ENCODE peak calls at places on chromosomes 12 and 14, in five cellular contexts. X, U, L, J and S are unnamed samples.

GRCh38 chr14:42224053-42224888 is 617.6 kb downstream of the LRFN5 start:
- DNase-seq in L (peak; percentile 5), U (peak; percentile 3), J (peak; percentile 23), X (peak; percentile 52), S (peak; percentile 19)

GRCh38 chr12:100578923-100579322 is 5.4 kb downstream of the GAS2L3 start:
- DNase-seq in X (no peak), U (no peak), J (no peak), L (no peak), S (no peak)

GRCh38 chr12:92224685-92225331 is 79.2 kb upstream of the BTG1 start:
- DNase-seq in X (no peak), J (no peak), U (peak; percentile 42), L (no peak), S (peak; percentile 39)

GRCh38 chr14:54589843-54590242 is 22.9 kb downstream of the SAMD4A start:
- DNase-seq in J (no peak), U (no peak), X (no peak), L (no peak), S (no peak)

GRCh38 chr14:52494444-52494843 is 57.9 kb downstream of the TXNDC16 start:
- DNase-seq in J (no peak), X (no peak), U (no peak), L (no peak), S (no peak)

GRCh38 chr14:95386536-95386935 is 66.8 kb upstream of the CLMN start:
- DNase-seq in X (no peak), L (no peak), U (no peak), J (no peak), S (no peak)

GRCh38 chr12:114671664-114672476 is 12.1 kb downstream of the TBX3 start:
- DNase-seq in X (no peak), L (no peak), U (no peak), J (no peak), S (no peak)

GRCh38 chr12:29566441-29566840 is 69.0 kb upstream of the OVCH1 start:
- DNase-seq in L (no peak), X (no peak), U (no peak), J (no peak), S (no peak)

GRCh38 chr14:91377700-91378652 is 39.6 kb downstream of the CCDC88C start:
- DNase-seq in J (no peak), U (no peak), X (no peak), L (no peak), S (no peak)

GRCh38 chr12:57609091-57609780 is 2.0 kb upstream of the ARHGEF25 start:
- DNase-seq in U (peak; percentile 45), J (peak; percentile 54), X (no peak), L (no peak), S (no peak)

GRCh38 chr14:79265366-79265765 is 945.9 kb downstream of the DIO2 start:
- DNase-seq in U (no peak), X (no peak), J (no peak), L (no peak), S (no peak)

GRCh38 chr14:77660754-77661153 is 44.3 kb upstream of the SPTLC2 start:
- DNase-seq in X (no peak), J (no peak), U (no peak), L (no peak), S (no peak)

GRCh38 chr14:21313512-21313911 is 33.6 kb downstream of the RPGRIP1 start:
- DNase-seq in L (no peak), U (no peak), J (no peak), X (no peak), S (no peak)

GRCh38 chr12:78226763-78227162 is 396.1 kb downstream of the NAV3 start:
- DNase-seq in U (no peak), L (no peak), X (no peak), J (no peak), S (no peak)

GRCh38 chr12:57456145-57456700 is 1.1 kb downstream of the INHBE start:
- DNase-seq in J (no peak), L (no peak), X (no peak), U (no peak), S (peak; percentile 53)

GRCh38 chr12:29640589-29641345 is 143.0 kb downstream of the TMTC1 start:
- DNase-seq in U (peak; percentile 7), J (peak; percentile 64), X (no peak), L (no peak), S (peak; percentile 35)

GRCh38 chr14:78310263-78310662 is 140.1 kb downstream of the NRXN3 start:
- DNase-seq in U (no peak), L (no peak), X (no peak), J (no peak), S (no peak)

GRCh38 chr12:75103822-75104221 is 105.8 kb downstream of the KCNC2 start:
- DNase-seq in J (no peak), X (no peak), U (no peak), L (no peak), S (no peak)

GRCh38 chr12:64808110-64808509 is 16.3 kb upstream of the TBC1D30 start:
- DNase-seq in U (no peak), J (no peak), L (no peak), X (no peak), S (no peak)

GRCh38 chr12:64814432-64814831 is 10.0 kb upstream of the TBC1D30 start:
- DNase-seq in J (no peak), X (no peak), L (no peak), U (no peak), S (no peak)

GRCh38 chr12:64806593-64806992 is 17.9 kb upstream of the TBC1D30 start:
- DNase-seq in L (no peak), X (no peak), U (no peak), J (no peak), S (no peak)

GRCh38 chr12:64813733-64814132 is 10.7 kb upstream of the TBC1D30 start:
- DNase-seq in U (no peak), L (no peak), X (no peak), J (no peak), S (no peak)

DNA sequence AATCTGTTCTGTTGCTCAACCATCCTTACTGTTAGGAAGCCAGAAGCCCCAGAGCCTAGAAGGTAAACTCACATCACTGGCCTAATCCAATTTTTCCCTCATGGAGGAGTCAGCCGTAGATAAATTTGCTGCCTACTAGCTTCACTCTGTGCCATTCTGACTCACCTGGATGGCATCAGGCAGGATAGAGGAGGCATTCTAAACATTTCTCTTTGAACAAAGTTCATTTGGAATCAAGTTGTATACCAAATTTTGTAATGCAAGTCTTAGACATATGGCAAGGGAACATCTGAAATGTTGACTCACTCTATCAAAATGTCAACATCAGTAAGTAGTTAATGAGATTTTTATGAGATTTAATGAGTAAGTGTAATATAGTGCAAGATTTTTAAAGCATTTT is 13.6 kb upstream of the TBC1D30 start:
- DNase-seq in J (no peak), X (no peak), U (no peak), L (no peak), S (no peak)
- TF ChIP-seq EP300 in J (no peak), X (no peak), U (no peak), L (no peak), S (no peak)

GRCh38 chr14:99595524-99595923 is 8.5 kb downstream of the CCDC85C start:
- DNase-seq in X (no peak), J (no peak), L (no peak), U (no peak), S (no peak)
- H3K27ac ChIP-seq in X (peak overlapping the region; percentile 92), J (no peak overlapping the region), L (no peak overlapping the region), U (no peak overlapping the region), S (peak overlapping the region; percentile 49)

GRCh38 chr12:12934556-12934955 is 17.4 kb downstream of the GPRC5D start:
- DNase-seq in X (no peak), J (no peak), U (no peak), L (no peak), S (no peak)
- TF ChIP-seq EP300 in X (no peak), J (no peak), U (no peak), L (no peak), S (no peak)

GRCh38 chr12:93440043-93440835 is 1.5 kb downstream of the UBE2N start:
- DNase-seq in X (no peak), L (no peak), J (no peak), U (no peak), S (peak; percentile 10)
- H3K27ac ChIP-seq in X (peak overlapping the region; percentile 96), L (peak overlapping the region; percentile 73), J (no peak overlapping the region), U (peak overlapping the region; percentile 93), S (peak overlapping the region; percentile 98)

GRCh38 chr12:11779286-11779685 is 129.8 kb downstream of the ETV6 start:
- DNase-seq in X (no peak), J (no peak), L (peak; percentile 62), U (no peak), S (no peak)
- TF ChIP-seq EP300 in X (no peak), J (no peak), L (peak; percentile 78), U (no peak), S (no peak)

GRCh38 chr12:52241205-52241842 is 8.3 kb downstream of the KRT7 start:
- DNase-seq in L (no peak), X (no peak), J (no peak), U (no peak), S (no peak)

GRCh38 chr12:52242442-52243263 is 9.6 kb downstream of the KRT7 start:
- DNase-seq in J (no peak), U (no peak), L (no peak), X (no peak), S (peak; percentile 46)

GRCh38 chr12:52243774-52244614 is 11.0 kb downstream of the KRT7 start:
- DNase-seq in X (peak; percentile 85), J (peak; percentile 65), U (no peak), L (peak; percentile 66), S (peak; percentile 93)

GRCh38 chr12:52244615-52244994 is 11.6 kb downstream of the KRT7 start:
- DNase-seq in L (no peak), X (no peak), U (no peak), J (no peak), S (peak; percentile 62)

DNA sequence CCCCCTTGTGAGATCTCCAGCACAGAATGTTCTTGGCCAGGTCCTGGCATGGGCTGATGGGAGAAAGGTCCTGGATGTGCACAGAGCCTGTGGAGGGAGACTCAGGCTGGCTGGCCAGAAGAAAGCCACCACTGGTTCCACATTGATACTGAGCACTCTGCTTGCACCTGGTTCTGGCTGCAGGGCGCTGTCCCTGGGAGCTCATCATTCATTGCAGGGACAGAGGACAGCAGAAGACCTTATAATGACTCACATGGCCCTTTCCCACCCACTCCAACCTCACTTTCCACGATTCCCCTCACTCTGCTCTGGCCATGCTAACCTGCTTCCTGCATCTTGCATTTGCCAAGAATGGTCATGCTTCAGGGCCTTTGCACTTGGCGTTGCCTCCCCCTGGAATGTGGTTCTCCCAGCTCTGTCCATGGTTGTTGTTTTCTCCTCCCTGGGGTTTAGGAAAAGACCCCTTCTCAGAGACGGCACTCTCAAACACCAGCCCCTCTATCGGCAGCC is 10.3 kb downstream of the KRT7 start:
- DNase-seq in J (no peak), X (no peak), L (no peak), U (no peak), S (no peak)
- H3K27ac ChIP-seq in J (no peak overlapping the region), X (peak overlapping the region; percentile 77), L (peak overlapping the region; percentile 86), U (no peak overlapping the region), S (peak overlapping the region; percentile 97)

GRCh38 chr12:13950502-13950901 is 30.9 kb downstream of the GRIN2B start:
- DNase-seq in X (no peak), U (no peak), L (no peak), J (no peak), S (peak; percentile 52)
- TF ChIP-seq EP300 in X (no peak), U (no peak), L (no peak), J (no peak), S (peak; percentile 87)